ENCODE peak calls at places on chromosomes 12 and 14, in nine cellular contexts. W is DMS153; Z is nucleus accumbens; A is SHP77; V is NCI-H524; B is activated CD4-positive, alpha-beta T cell treated with anti-CD3 and anti-CD28 coated beads for 1 hour; L is NCI-H1417 treated with DMSO at 0.1 percent for 48 hours; Q is stimulated activated CD4-positive, alpha-beta T cell treated with anti-CD3 and anti-CD28 coated beads, Interleukin-1b, Interleukin-23, amount 100 ng/mL, for 4 hours; F is stimulated activated naive CD4-positive, alpha-beta T cell. N is an unnamed sample.

GRCh38 chr12:109606261-109607028 is 32.9 kb downstream of the MVK start:
- DNase-seq in A (peak; percentile 67), Z (peak; percentile 57), V (peak; percentile 86), L (no peak), B (no peak), F (no peak), W (peak; percentile 30), Q (no peak), N (no peak)

GRCh38 chr12:130506844-130507243 is 169.2 kb downstream of the PIWIL1 start:
- DNase-seq in B (no peak), W (no peak), V (no peak), Z (no peak), A (no peak), F (no peak), L (no peak), Q (no peak), N (no peak)

GRCh38 chr12:30988887-30989286 is 62.3 kb downstream of the TSPAN11 start:
- DNase-seq in Z (no peak), L (no peak), W (no peak), F (no peak), A (peak; percentile 28), B (no peak), V (no peak), Q (no peak), N (no peak)

GRCh38 chr12:48995061-48995879 is 3.9 kb downstream of the DDN start:
- DNase-seq in F (peak; percentile 42), Q (no peak), B (no peak), W (peak; percentile 31), V (peak; percentile 80), A (peak; percentile 78), Z (peak; percentile 64), L (peak; percentile 35), N (no peak)

GRCh38 chr14:97704316-97704715 is 907.1 kb downstream of the VRK1 start:
- DNase-seq in F (no peak), B (no peak), L (no peak), W (no peak), V (no peak), Q (no peak), A (no peak), Z (no peak), N (no peak)

GRCh38 chr14:81464253-81465001 is 64.3 kb upstream of the STON2 start:
- DNase-seq in W (no peak), L (no peak), A (peak; percentile 20), V (peak; percentile 85), B (no peak), Q (no peak), Z (peak; percentile 32), F (peak; percentile 5), N (peak; percentile 22)

GRCh38 chr14:81471062-81471461 is 62.6 kb downstream of the SEL1L start:
- DNase-seq in W (no peak), B (no peak), Q (no peak), L (no peak), F (no peak), Z (no peak), V (no peak), A (no peak), N (no peak)

GRCh38 chr14:104735830-104736642 is 12.0 kb downstream of the ADSS1 start:
- DNase-seq in Q (no peak), L (no peak), B (no peak), W (peak; percentile 5), F (no peak), A (no peak), Z (peak; percentile 51), V (no peak), N (no peak)

GRCh38 chr12:68871899-68872298 is 61.1 kb downstream of the CPM start:
- DNase-seq in Q (no peak), V (peak; percentile 8), L (no peak), F (no peak), Z (no peak), A (no peak), B (no peak), W (no peak), N (no peak)

GRCh38 chr14:51824191-51824590 is 36.2 kb upstream of the GNG2 start:
- DNase-seq in Z (no peak), W (no peak), B (no peak), Q (no peak), A (no peak), V (no peak), F (no peak), L (no peak), N (no peak)

GRCh38 chr14:42470427-42470719 is 863.7 kb downstream of the LRFN5 start:
- DNase-seq in A (no peak), W (no peak), F (no peak), V (no peak), Z (no peak), Q (no peak), L (no peak), B (no peak), N (no peak)

GRCh38 chr12:48542300-48542928 is 17.0 kb downstream of the OR8S1 start:
- DNase-seq in F (peak; percentile 12), V (peak; percentile 31), Q (peak; percentile 32), W (no peak), A (peak; percentile 15), B (no peak), Z (no peak), L (no peak), N (no peak)

GRCh38 chr14:48723841-48724495 is 862.2 kb downstream of the RPS29 start:
- DNase-seq in V (no peak), W (no peak), Z (no peak), F (no peak), B (no peak), Q (no peak), L (no peak), A (no peak), N (no peak)

GRCh38 chr12:116969615-116970575 is 59.1 kb downstream of the FBXW8 start:
- DNase-seq in Q (no peak), L (no peak), W (peak; percentile 67), V (peak; percentile 91), B (no peak), A (no peak), Z (no peak), F (no peak), N (no peak)

GRCh38 chr12:132408626-132409494 is 79.5 kb upstream of the GALNT9 start:
- DNase-seq in L (no peak), B (no peak), Z (no peak), A (no peak), Q (no peak), V (no peak), W (no peak), F (no peak), N (no peak)

GRCh38 chr12:82425241-82425640 is 66.9 kb downstream of the METTL25 start:
- DNase-seq in L (no peak), A (no peak), Q (no peak), F (no peak), V (no peak), W (no peak), B (no peak), Z (no peak), N (no peak)